ENCODE peak calls at places on chromosomes 5 and 9, in four cellular contexts. One of them, this sample, is unnamed.

GRCh38 chr9:73079326-73079725 is 72.3 kb upstream of the ANXA1 start:
- DNase-seq in heart left ventricle: no peak
- DNase-seq in Peyer's patch: no peak
- DNase-seq in stomach: no peak
- DNase-seq in this sample: peak; percentile 69

GRCh38 chr5:59275537-59276276 is 617.8 kb downstream of the PDE4D start:
- DNase-seq in heart left ventricle: peak; percentile 51
- DNase-seq in Peyer's patch: peak; percentile 63
- DNase-seq in stomach: peak; percentile 44
- DNase-seq in this sample: peak; percentile 80

GRCh38 chr5:156367602-156368001 is 40.6 kb downstream of the SGCD start:
- DNase-seq in heart left ventricle: peak; percentile 50
- DNase-seq in Peyer's patch: no peak
- DNase-seq in stomach: no peak
- DNase-seq in this sample: no peak

GRCh38 chr5:112417931-112418358 is 1.1 kb downstream of the EPB41L4A start:
- DNase-seq in heart left ventricle: peak; percentile 63
- DNase-seq in Peyer's patch: peak; percentile 61
- DNase-seq in stomach: peak; percentile 49
- DNase-seq in this sample: peak; percentile 82

GRCh38 chr5:172981931-172982330 is 1.6 kb upstream of the ATP6V0E1 start:
- DNase-seq in heart left ventricle: no peak
- DNase-seq in Peyer's patch: no peak
- DNase-seq in stomach: no peak
- DNase-seq in this sample: no peak

GRCh38 chr5:165227515-165227914 is 1722.1 kb downstream of the MAT2B start:
- DNase-seq in heart left ventricle: no peak
- DNase-seq in Peyer's patch: no peak
- DNase-seq in stomach: peak; percentile 26
- DNase-seq in this sample: peak; percentile 12

GRCh38 chr5:163649522-163649921 is 144.1 kb downstream of the MAT2B start:
- DNase-seq in heart left ventricle: no peak
- DNase-seq in Peyer's patch: no peak
- DNase-seq in stomach: no peak
- DNase-seq in this sample: peak; percentile 86

GRCh38 chr9:114619205-114619758 is 8.2 kb downstream of the TMEM268 start:
- DNase-seq in heart left ventricle: no peak
- DNase-seq in Peyer's patch: peak; percentile 62
- DNase-seq in stomach: peak; percentile 66
- DNase-seq in this sample: peak; percentile 55

GRCh38 chr5:37888476-37888875 is 48.6 kb upstream of the GDNF start:
- DNase-seq in heart left ventricle: no peak
- DNase-seq in Peyer's patch: no peak
- DNase-seq in stomach: no peak
- DNase-seq in this sample: peak; percentile 92

GRCh38 chr5:38154615-38155204 is 103.6 kb upstream of the EGFLAM start:
- DNase-seq in heart left ventricle: no peak
- DNase-seq in Peyer's patch: no peak
- DNase-seq in stomach: no peak
- DNase-seq in this sample: no peak

GRCh38 chr5:68708156-68708841 is 385.5 kb upstream of the SLC30A5 start:
- DNase-seq in heart left ventricle: no peak
- DNase-seq in Peyer's patch: no peak
- DNase-seq in stomach: no peak
- DNase-seq in this sample: no peak

GRCh38 chr9:98558575-98558974 is 150.2 kb downstream of the GABBR2 start:
- DNase-seq in heart left ventricle: no peak
- DNase-seq in Peyer's patch: no peak
- DNase-seq in stomach: no peak
- DNase-seq in this sample: peak; percentile 26

GRCh38 chr5:74256947-74257573 is 383.5 kb downstream of the ENC1 start:
- DNase-seq in heart left ventricle: no peak
- DNase-seq in Peyer's patch: no peak
- DNase-seq in stomach: no peak
- DNase-seq in this sample: no peak

GRCh38 chr9:129027685-129028191 is 393 bp downstream of the SH3GLB2 start:
- DNase-seq in heart left ventricle: no peak
- DNase-seq in Peyer's patch: peak; percentile 87
- DNase-seq in stomach: peak; percentile 78
- DNase-seq in this sample: no peak

GRCh38 chr5:123035950-123036390 is 555 bp downstream of the PPIC start:
- DNase-seq in heart left ventricle: peak; percentile 71
- DNase-seq in Peyer's patch: peak; percentile 62
- DNase-seq in stomach: peak; percentile 63
- DNase-seq in this sample: peak; percentile 18

GRCh38 chr5:150409638-150410523 is 2.8 kb downstream of the CD74 start:
- DNase-seq in heart left ventricle: peak; percentile 87
- DNase-seq in Peyer's patch: peak; percentile 92
- DNase-seq in stomach: peak; percentile 85
- DNase-seq in this sample: peak; percentile 88

GRCh38 chr9:107847977-107848376 is 358.4 kb upstream of the KLF4 start:
- DNase-seq in heart left ventricle: no peak
- DNase-seq in Peyer's patch: no peak
- DNase-seq in stomach: no peak
- DNase-seq in this sample: peak; percentile 46

GRCh38 chr5:373710-374602 is 52.4 kb downstream of the AHRR start:
- DNase-seq in heart left ventricle: no peak
- DNase-seq in Peyer's patch: peak; percentile 60
- DNase-seq in stomach: peak; percentile 56
- DNase-seq in this sample: peak; percentile 7

GRCh38 chr9:82810902-82811301 is 252.0 kb downstream of the RASEF start:
- DNase-seq in heart left ventricle: no peak
- DNase-seq in Peyer's patch: no peak
- DNase-seq in stomach: no peak
- DNase-seq in this sample: peak; percentile 98

GRCh38 chr9:72524820-72525539 is 3.6 kb downstream of the TMC1 start:
- DNase-seq in heart left ventricle: peak; percentile 54
- DNase-seq in Peyer's patch: peak; percentile 74
- DNase-seq in stomach: peak; percentile 70
- DNase-seq in this sample: peak; percentile 100

GRCh38 chr5:133340002-133340755 is 272.2 kb downstream of the FSTL4 start:
- DNase-seq in heart left ventricle: no peak
- DNase-seq in Peyer's patch: peak; percentile 55
- DNase-seq in stomach: no peak
- DNase-seq in this sample: no peak

GRCh38 chr5:130136300-130136699 is 232.0 kb downstream of the CHSY3 start:
- DNase-seq in heart left ventricle: peak; percentile 33
- DNase-seq in Peyer's patch: no peak
- DNase-seq in stomach: no peak
- DNase-seq in this sample: no peak

GRCh38 chr5:166909040-166909439 is 1382.4 kb upstream of the WWC1 start:
- DNase-seq in heart left ventricle: no peak
- DNase-seq in Peyer's patch: no peak
- DNase-seq in stomach: no peak
- DNase-seq in this sample: peak; percentile 50

GRCh38 chr5:132653716-132654115 is 4.3 kb upstream of the IL13 start:
- DNase-seq in heart left ventricle: no peak
- DNase-seq in Peyer's patch: no peak
- DNase-seq in stomach: peak; percentile 19
- DNase-seq in this sample: no peak

GRCh38 chr5:172490739-172491461 is 36.6 kb upstream of the SH3PXD2B start:
- DNase-seq in heart left ventricle: no peak
- DNase-seq in Peyer's patch: peak; percentile 41
- DNase-seq in stomach: no peak
- DNase-seq in this sample: peak; percentile 26

GRCh38 chr9:92961627-92962302 is 14.4 kb downstream of the FGD3 start:
- DNase-seq in heart left ventricle: no peak
- DNase-seq in Peyer's patch: peak; percentile 79
- DNase-seq in stomach: peak; percentile 26
- DNase-seq in this sample: no peak

GRCh38 chr9:113492343-113493079 is 29.0 kb downstream of the RGS3 start:
- DNase-seq in heart left ventricle: peak; percentile 65
- DNase-seq in Peyer's patch: no peak
- DNase-seq in stomach: no peak
- DNase-seq in this sample: peak; percentile 28

GRCh38 chr9:38227656-38228055 is 158.6 kb upstream of the SHB start:
- DNase-seq in heart left ventricle: no peak
- DNase-seq in Peyer's patch: no peak
- DNase-seq in stomach: no peak
- DNase-seq in this sample: peak; percentile 10

GRCh38 chr5:38104497-38105230 is 153.7 kb upstream of the EGFLAM start:
- DNase-seq in heart left ventricle: no peak
- DNase-seq in Peyer's patch: no peak
- DNase-seq in stomach: no peak
- DNase-seq in this sample: no peak

GRCh38 chr5:8436919-8437318 is 568.0 kb downstream of the MTRR start:
- DNase-seq in heart left ventricle: no peak
- DNase-seq in Peyer's patch: no peak
- DNase-seq in stomach: no peak
- DNase-seq in this sample: no peak

GRCh38 chr5:35205186-35205585 is 25.1 kb downstream of the PRLR start:
- DNase-seq in heart left ventricle: no peak
- DNase-seq in Peyer's patch: no peak
- DNase-seq in stomach: no peak
- DNase-seq in this sample: no peak

GRCh38 chr5:73296772-73297171 is 123.8 kb downstream of the TMEM174 start:
- DNase-seq in heart left ventricle: no peak
- DNase-seq in Peyer's patch: no peak
- DNase-seq in stomach: no peak
- DNase-seq in this sample: peak; percentile 46

GRCh38 chr9:72383978-72384709 is 19.1 kb upstream of the ZFAND5 start:
- DNase-seq in heart left ventricle: no peak
- DNase-seq in Peyer's patch: no peak
- DNase-seq in stomach: no peak
- DNase-seq in this sample: peak; percentile 62

GRCh38 chr5:96381526-96381925 is 51.5 kb downstream of the PCSK1 start:
- DNase-seq in heart left ventricle: peak; percentile 38
- DNase-seq in Peyer's patch: no peak
- DNase-seq in stomach: no peak
- DNase-seq in this sample: no peak

GRCh38 chr5:58197875-58198274 is 262.0 kb downstream of the PLK2 start:
- DNase-seq in heart left ventricle: no peak
- DNase-seq in Peyer's patch: no peak
- DNase-seq in stomach: no peak
- DNase-seq in this sample: no peak

GRCh38 chr5:136285501-136285900 is 79.8 kb downstream of the TRPC7 start:
- DNase-seq in heart left ventricle: no peak
- DNase-seq in Peyer's patch: no peak
- DNase-seq in stomach: no peak
- DNase-seq in this sample: no peak

DNA sequence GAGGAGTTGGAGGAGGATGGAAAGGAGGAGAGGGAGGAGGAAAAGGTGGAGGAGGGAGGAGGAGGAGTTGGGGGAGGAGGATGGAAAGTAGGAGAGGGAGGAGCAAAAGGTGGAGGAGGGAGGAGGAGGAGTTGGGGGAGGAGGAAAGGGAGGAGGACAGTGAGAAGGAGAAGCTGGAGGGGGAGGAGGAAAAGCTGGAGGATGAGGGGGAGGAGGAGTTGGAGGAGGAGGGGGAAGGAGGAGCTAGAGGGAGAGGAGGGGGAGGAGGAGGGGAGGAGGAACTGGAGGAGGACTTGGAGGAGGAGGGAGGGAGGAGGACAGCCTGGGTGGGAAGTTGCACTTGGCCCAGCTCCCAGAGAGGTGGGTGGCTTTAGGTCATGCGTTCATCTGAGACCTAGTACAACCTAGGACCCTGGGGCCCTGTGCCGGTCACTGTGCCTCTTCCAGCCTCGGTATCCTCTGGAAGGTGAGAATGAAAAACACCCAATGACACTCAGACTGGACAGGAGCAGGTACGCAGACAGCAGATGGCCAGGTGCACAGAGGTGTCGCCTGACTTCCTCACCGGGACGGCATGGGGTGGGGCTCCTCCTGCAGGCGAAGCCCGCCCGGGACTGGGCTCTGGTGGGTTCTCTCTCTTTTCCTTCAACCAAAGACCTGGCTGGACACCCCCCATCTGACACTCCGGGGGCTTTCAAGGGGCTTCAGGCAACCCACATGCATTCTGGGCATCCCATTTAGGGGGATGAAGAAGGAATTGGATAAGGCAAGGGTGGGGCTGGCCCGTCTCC is 12.2 kb upstream of the SLC2A6 start:
- DNase-seq in heart left ventricle: peak; percentile 20
- DNase-seq in Peyer's patch: no peak
- DNase-seq in stomach: no peak
- DNase-seq in this sample: no peak
- H3K27me3 ChIP-seq in heart left ventricle: no peaks in the 10 kb centered on the region
- H3K27me3 ChIP-seq in Peyer's patch: no peaks in the 10 kb centered on the region
- H3K27me3 ChIP-seq in stomach: peaks cover 34% of the 10 kb centered on the region
- H3K27me3 ChIP-seq in this sample: no peaks in the 10 kb centered on the region

GRCh38 chr5:129101794-129102193 is 7.2 kb downstream of the ISOC1 start:
- DNase-seq in heart left ventricle: no peak
- DNase-seq in Peyer's patch: no peak
- DNase-seq in stomach: no peak
- DNase-seq in this sample: no peak
- TF ChIP-seq CTCF in heart left ventricle: no peak
- TF ChIP-seq CTCF in Peyer's patch: no peak
- TF ChIP-seq CTCF in stomach: no peak
- TF ChIP-seq CTCF in this sample: no peak

DNA sequence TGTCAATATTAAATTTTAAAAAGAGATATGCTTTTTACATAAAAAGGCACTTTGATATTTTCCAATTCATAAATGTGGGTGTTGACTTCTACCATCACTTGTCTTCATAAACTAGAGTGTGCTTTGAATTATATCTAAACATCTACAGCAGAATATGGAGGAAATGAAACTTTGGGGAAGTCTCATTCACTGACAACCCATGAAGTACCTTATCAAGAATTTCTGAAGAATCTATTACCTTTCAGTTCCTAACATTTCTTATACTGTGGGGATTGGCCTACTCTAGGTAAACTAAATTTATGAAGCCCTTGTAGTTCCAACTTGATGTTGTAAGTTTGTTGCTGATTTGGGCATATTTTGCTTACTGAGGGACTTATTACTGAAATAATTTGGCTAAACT is 81.9 kb downstream of the EMB start:
- DNase-seq in heart left ventricle: no peak
- DNase-seq in Peyer's patch: no peak
- DNase-seq in stomach: no peak
- DNase-seq in this sample: no peak
- H3K4me3 ChIP-seq in heart left ventricle: no peak overlapping the region
- H3K4me3 ChIP-seq in Peyer's patch: no peak overlapping the region
- H3K4me3 ChIP-seq in stomach: no peak overlapping the region
- H3K4me3 ChIP-seq in this sample: no peak overlapping the region

DNA sequence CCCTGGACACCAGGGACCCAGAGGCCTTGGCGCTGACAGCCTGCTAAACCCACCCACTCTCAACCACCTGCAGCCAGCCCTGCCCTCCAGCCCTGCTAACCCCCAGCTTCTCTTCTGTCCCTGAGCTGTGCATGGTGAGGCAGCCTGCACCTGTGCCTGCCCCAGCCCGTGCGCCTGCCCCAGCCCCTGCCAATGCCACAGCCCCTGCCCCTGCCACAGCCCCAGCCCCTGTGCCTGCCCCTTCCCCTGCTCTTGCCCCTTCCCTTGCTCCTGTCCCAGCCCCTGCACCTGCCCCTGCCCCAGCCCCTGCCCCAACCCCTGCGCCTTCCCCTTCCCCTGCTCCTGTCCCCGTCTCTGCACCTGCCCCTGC is 43.3 kb upstream of the IRX4 start:
- DNase-seq in heart left ventricle: no peak
- DNase-seq in Peyer's patch: peak; percentile 29
- DNase-seq in stomach: no peak
- DNase-seq in this sample: no peak
- H3K27me3 ChIP-seq in heart left ventricle: peaks cover 20% of the 10 kb centered on the region
- H3K27me3 ChIP-seq in Peyer's patch: peaks cover 7% of the 10 kb centered on the region
- H3K27me3 ChIP-seq in stomach: peaks cover 64% of the 10 kb centered on the region
- H3K27me3 ChIP-seq in this sample: no peaks in the 10 kb centered on the region